ENCODE peak calls at places on chromosomes 2 and 18, in six cellular contexts. One of them, this sample, is unnamed.

GRCh38 chr2:159093496-159093895 is 125.1 kb downstream of the TANC1 start:
- DNase-seq in mesendoderm: no peak
- DNase-seq in IMR-90: peak
- DNase-seq in H9: no peak
- DNase-seq in H1: no peak
- DNase-seq in mesenchymal stem cell: peak
- DNase-seq in this sample: no peak

GRCh38 chr2:233002829-233003657 is 10.0 kb downstream of the NGEF start:
- DNase-seq in mesendoderm: no peak
- DNase-seq in IMR-90: no peak
- DNase-seq in H9: peak
- DNase-seq in H1: no peak
- DNase-seq in mesenchymal stem cell: no peak
- DNase-seq in this sample: no peak

GRCh38 chr2:238498188-238498587 is 71.5 kb downstream of the ASB1 start:
- DNase-seq in mesendoderm: no peak
- DNase-seq in IMR-90: no peak
- DNase-seq in H9: peak
- DNase-seq in H1: peak
- DNase-seq in mesenchymal stem cell: no peak
- DNase-seq in this sample: no peak

GRCh38 chr2:235669269-235669831 is 175.5 kb downstream of the AGAP1 start:
- DNase-seq in mesendoderm: peak
- DNase-seq in IMR-90: peak
- DNase-seq in H9: peak
- DNase-seq in H1: peak
- DNase-seq in mesenchymal stem cell: peak
- DNase-seq in this sample: peak

GRCh38 chr2:27446057-27446456 is 3.9 kb downstream of the KRTCAP3 start:
- DNase-seq in mesendoderm: no peak
- DNase-seq in IMR-90: no peak
- DNase-seq in H9: no peak
- DNase-seq in H1: no peak
- DNase-seq in mesenchymal stem cell: no peak
- DNase-seq in this sample: no peak

GRCh38 chr18:74116628-74117554 is 30.7 kb downstream of the FBXO15 start:
- DNase-seq in mesendoderm: peak
- DNase-seq in IMR-90: peak
- DNase-seq in H9: peak
- DNase-seq in H1: no peak
- DNase-seq in mesenchymal stem cell: peak
- DNase-seq in this sample: no peak

GRCh38 chr18:76656925-76657324 is 161.9 kb upstream of the ZNF516 start:
- DNase-seq in mesendoderm: no peak
- DNase-seq in IMR-90: no peak
- DNase-seq in H9: no peak
- DNase-seq in H1: no peak
- DNase-seq in mesenchymal stem cell: no peak
- DNase-seq in this sample: no peak

GRCh38 chr2:43925431-43925830 is 70.4 kb downstream of the LRPPRC start:
- DNase-seq in mesendoderm: peak
- DNase-seq in IMR-90: no peak
- DNase-seq in H9: no peak
- DNase-seq in H1: no peak
- DNase-seq in mesenchymal stem cell: no peak
- DNase-seq in this sample: no peak

GRCh38 chr2:32235315-32235714 is 29.4 kb downstream of the NLRC4 start:
- DNase-seq in mesendoderm: no peak
- DNase-seq in IMR-90: peak
- DNase-seq in H9: no peak
- DNase-seq in H1: no peak
- DNase-seq in mesenchymal stem cell: no peak
- DNase-seq in this sample: no peak

GRCh38 chr2:107809835-107810234 is 16.9 kb upstream of the RGPD4 start:
- DNase-seq in mesendoderm: no peak
- DNase-seq in IMR-90: no peak
- DNase-seq in H9: no peak
- DNase-seq in H1: no peak
- DNase-seq in mesenchymal stem cell: no peak
- DNase-seq in this sample: no peak

GRCh38 chr2:236654496-236654895 is 84.9 kb downstream of the ACKR3 start:
- DNase-seq in mesendoderm: no peak
- DNase-seq in IMR-90: no peak
- DNase-seq in H9: no peak
- DNase-seq in H1: no peak
- DNase-seq in mesenchymal stem cell: no peak
- DNase-seq in this sample: no peak

GRCh38 chr2:191359186-191359585 is 114.0 kb downstream of the MYO1B start:
- DNase-seq in mesendoderm: no peak
- DNase-seq in IMR-90: no peak
- DNase-seq in H9: no peak
- DNase-seq in H1: no peak
- DNase-seq in mesenchymal stem cell: no peak
- DNase-seq in this sample: no peak

GRCh38 chr2:96329416-96329815 is 4.3 kb downstream of the ITPRIPL1 start:
- DNase-seq in mesendoderm: no peak
- DNase-seq in IMR-90: peak
- DNase-seq in H9: no peak
- DNase-seq in H1: no peak
- DNase-seq in mesenchymal stem cell: no peak
- DNase-seq in this sample: no peak

GRCh38 chr2:174587607-174588006 is 10.0 kb downstream of the WIPF1 start:
- DNase-seq in mesendoderm: no peak
- DNase-seq in IMR-90: no peak
- DNase-seq in H9: no peak
- DNase-seq in H1: no peak
- DNase-seq in mesenchymal stem cell: no peak
- DNase-seq in this sample: no peak

GRCh38 chr2:174588463-174588862 is 9.1 kb downstream of the WIPF1 start:
- DNase-seq in mesendoderm: no peak
- DNase-seq in IMR-90: no peak
- DNase-seq in H9: no peak
- DNase-seq in H1: no peak
- DNase-seq in mesenchymal stem cell: no peak
- DNase-seq in this sample: no peak

GRCh38 chr2:174590928-174591648 is 6.5 kb downstream of the WIPF1 start:
- DNase-seq in mesendoderm: peak
- DNase-seq in IMR-90: peak
- DNase-seq in H9: no peak
- DNase-seq in H1: no peak
- DNase-seq in mesenchymal stem cell: no peak
- DNase-seq in this sample: no peak

GRCh38 chr2:174590346-174590745 is 7.3 kb downstream of the WIPF1 start:
- DNase-seq in mesendoderm: no peak
- DNase-seq in IMR-90: no peak
- DNase-seq in H9: no peak
- DNase-seq in H1: no peak
- DNase-seq in mesenchymal stem cell: no peak
- DNase-seq in this sample: no peak

DNA sequence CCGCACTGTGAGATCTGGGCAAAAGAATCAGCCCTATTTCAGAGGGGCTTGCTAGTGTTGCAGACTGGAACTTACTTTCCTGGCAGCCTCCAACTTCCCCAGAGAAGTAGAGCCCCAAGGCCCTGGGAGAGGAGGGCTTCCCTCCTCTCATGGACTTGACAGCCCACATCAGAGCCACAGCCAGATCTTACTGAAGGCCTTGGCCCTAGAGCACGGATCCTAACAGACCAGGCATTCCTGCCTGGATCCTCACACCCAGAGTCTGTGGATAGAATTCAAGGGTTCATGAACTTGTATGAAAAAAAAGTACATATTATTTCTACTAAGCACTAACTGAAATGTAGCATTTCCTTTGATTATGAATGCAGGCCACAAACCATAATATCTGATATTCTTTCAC is 8.3 kb downstream of the WIPF1 start:
- DNase-seq in mesendoderm: no peak
- DNase-seq in IMR-90: no peak
- DNase-seq in H9: no peak
- DNase-seq in H1: no peak
- DNase-seq in mesenchymal stem cell: no peak
- DNase-seq in this sample: no peak
- H2BK15ac ChIP-seq in mesendoderm: no peak
- H2BK15ac ChIP-seq in IMR-90: no peak
- H2BK15ac ChIP-seq in H9: no peak
- H2BK15ac ChIP-seq in H1: no peak
- H2BK15ac ChIP-seq in mesenchymal stem cell: peak
- H2BK15ac ChIP-seq in this sample: no peak

GRCh38 chr2:84905181-84906107 is at the start of gene TMSB10:
- DNase-seq in mesendoderm: peak
- DNase-seq in IMR-90: peak
- DNase-seq in H9: peak
- DNase-seq in H1: peak
- DNase-seq in mesenchymal stem cell: peak
- DNase-seq in this sample: peak
- H2BK5ac ChIP-seq in mesendoderm: peak
- H2BK5ac ChIP-seq in IMR-90: peak
- H2BK5ac ChIP-seq in H9: no peak
- H2BK5ac ChIP-seq in H1: peak
- H2BK5ac ChIP-seq in mesenchymal stem cell: peak
- H2BK5ac ChIP-seq in this sample: peak

DNA sequence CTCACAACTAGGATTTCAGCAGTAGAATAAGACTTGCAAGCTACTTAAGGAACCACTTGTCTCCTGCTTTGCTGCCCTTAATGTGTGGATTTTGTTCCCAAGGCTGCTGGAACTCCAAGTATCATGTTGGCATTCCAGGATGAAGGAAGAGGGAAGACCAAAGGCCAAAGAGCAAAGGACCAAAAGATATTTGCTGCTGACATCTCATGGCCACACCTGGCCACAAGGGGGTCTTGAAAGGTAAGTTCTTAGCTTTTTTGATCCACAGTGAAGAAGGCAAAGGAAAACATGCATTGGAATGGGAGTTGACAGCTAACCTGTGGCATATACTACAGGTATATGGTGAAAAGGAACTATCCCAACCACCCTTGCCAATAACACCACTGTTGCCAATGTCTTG is 3.9 kb upstream of the MATN3 start:
- DNase-seq in mesendoderm: peak
- DNase-seq in IMR-90: no peak
- DNase-seq in H9: peak
- DNase-seq in H1: no peak
- DNase-seq in mesenchymal stem cell: no peak
- DNase-seq in this sample: no peak
- H2BK15ac ChIP-seq in mesendoderm: no peak
- H2BK15ac ChIP-seq in IMR-90: no peak
- H2BK15ac ChIP-seq in H9: no peak
- H2BK15ac ChIP-seq in H1: no peak
- H2BK15ac ChIP-seq in mesenchymal stem cell: no peak
- H2BK15ac ChIP-seq in this sample: no peak

GRCh38 chr2:48587560-48587959 is 30.1 kb upstream of the GTF2A1L start:
- DNase-seq in mesendoderm: no peak
- DNase-seq in IMR-90: no peak
- DNase-seq in H9: no peak
- DNase-seq in H1: no peak
- DNase-seq in mesenchymal stem cell: no peak
- DNase-seq in this sample: no peak
- H2BK5ac ChIP-seq in mesendoderm: no peak
- H2BK5ac ChIP-seq in IMR-90: no peak
- H2BK5ac ChIP-seq in H9: no peak
- H2BK5ac ChIP-seq in H1: no peak
- H2BK5ac ChIP-seq in mesenchymal stem cell: no peak
- H2BK5ac ChIP-seq in this sample: no peak

GRCh38 chr2:80167284-80167808 is 137.2 kb downstream of the LRRTM1 start:
- DNase-seq in mesendoderm: no peak
- DNase-seq in IMR-90: no peak
- DNase-seq in H9: no peak
- DNase-seq in H1: no peak
- DNase-seq in mesenchymal stem cell: no peak
- DNase-seq in this sample: no peak
- H2BK15ac ChIP-seq in mesendoderm: no peak
- H2BK15ac ChIP-seq in IMR-90: no peak
- H2BK15ac ChIP-seq in H9: no peak
- H2BK15ac ChIP-seq in H1: no peak
- H2BK15ac ChIP-seq in mesenchymal stem cell: no peak
- H2BK15ac ChIP-seq in this sample: no peak

GRCh38 chr2:241686322-241686648 is 330 bp downstream of the DTYMK start:
- DNase-seq in mesendoderm: no peak
- DNase-seq in IMR-90: no peak
- DNase-seq in H9: no peak
- DNase-seq in H1: no peak
- DNase-seq in mesenchymal stem cell: no peak
- DNase-seq in this sample: no peak
- H2BK5ac ChIP-seq in mesendoderm: no peak
- H2BK5ac ChIP-seq in IMR-90: peak
- H2BK5ac ChIP-seq in H9: no peak
- H2BK5ac ChIP-seq in H1: no peak
- H2BK5ac ChIP-seq in mesenchymal stem cell: no peak
- H2BK5ac ChIP-seq in this sample: no peak

GRCh38 chr18:2811416-2811815 is 35.4 kb upstream of the EMILIN2 start:
- DNase-seq in mesendoderm: no peak
- DNase-seq in IMR-90: no peak
- DNase-seq in H9: no peak
- DNase-seq in H1: no peak
- DNase-seq in mesenchymal stem cell: no peak
- DNase-seq in this sample: no peak
- H2BK15ac ChIP-seq in mesendoderm: no peak
- H2BK15ac ChIP-seq in IMR-90: no peak
- H2BK15ac ChIP-seq in H9: no peak
- H2BK15ac ChIP-seq in H1: no peak
- H2BK15ac ChIP-seq in mesenchymal stem cell: no peak
- H2BK15ac ChIP-seq in this sample: no peak

This sample was measured in neuronal stem cell.